ENCODE peak calls at places on chromosomes 16 and 17, in six cellular contexts. V is AG04450, A is OCI-LY7, F is choroid plexus epithelial cell, L is hepatocyte, J is esophagus muscularis mucosa. Z is an unnamed sample.

GRCh38 chr17:36592316-36592710 is 634 bp downstream of the DHRS11 start:
- DNase-seq in V (no peak), A (no peak), L (peak), F (peak), J (no peak), Z (peak)

GRCh38 chr16:85137323-85138072 is 25.2 kb upstream of the CIBAR2 start:
- DNase-seq in L (peak), V (peak), A (no peak), F (peak), J (peak), Z (peak)

GRCh38 chr16:9489823-9490467 is 398.5 kb downstream of the HAPSTR1 start:
- DNase-seq in F (no peak), V (no peak), J (no peak), A (no peak), L (peak), Z (peak)

GRCh38 chr17:70609566-70609965 is 440.2 kb downstream of the KCNJ2 start:
- DNase-seq in L (no peak), V (no peak), A (no peak), F (no peak), J (no peak), Z (no peak)

GRCh38 chr17:42754782-42755181 is 6.2 kb upstream of the RAMP2 start:
- DNase-seq in A (no peak), V (no peak), F (peak), L (no peak), J (no peak), Z (no peak)

GRCh38 chr17:79160980-79161621 is 86.5 kb downstream of the ENGASE start:
- DNase-seq in L (no peak), V (no peak), F (no peak), A (peak), J (no peak), Z (peak)

GRCh38 chr16:80665356-80665755 is 124.6 kb downstream of the DYNLRB2 start:
- DNase-seq in V (no peak), L (no peak), A (no peak), F (no peak), J (peak), Z (no peak)

GRCh38 chr17:45332989-45333701 is 16.3 kb upstream of the MAP3K14 start:
- DNase-seq in V (no peak), A (peak), F (no peak), L (no peak), J (peak), Z (no peak)

GRCh38 chr17:72995008-72995656 is 97.4 kb downstream of the SLC39A11 start:
- DNase-seq in J (no peak), F (no peak), A (no peak), L (no peak), V (no peak), Z (no peak)

GRCh38 chr17:57622327-57622885 is 122.7 kb downstream of the CCDC182 start:
- DNase-seq in J (no peak), V (no peak), F (no peak), L (no peak), A (no peak), Z (no peak)

GRCh38 chr17:5557485-5557884 is 26.8 kb downstream of the NLRP1 start:
- DNase-seq in V (peak), F (peak), J (no peak), L (no peak), A (no peak), Z (no peak)

GRCh38 chr17:38352245-38353083 is 820 bp downstream of the SOCS7 start:
- DNase-seq in L (peak), A (peak), J (no peak), F (peak), V (no peak), Z (peak)

GRCh38 chr17:31216053-31216751 is 80.8 kb downstream of the OMG start:
- DNase-seq in J (no peak), F (peak), A (peak), L (peak), V (peak), Z (no peak)

GRCh38 chr16:2968368-2968737 is 795 bp upstream of the PAQR4 start:
- DNase-seq in V (no peak), F (no peak), L (no peak), A (peak), J (no peak), Z (no peak)

GRCh38 chr16:28830531-28830930 is 7.7 kb downstream of the ATXN2L start:
- DNase-seq in V (no peak), J (no peak), L (no peak), F (no peak), A (no peak), Z (no peak)

GRCh38 chr16:4918790-4919210 is 18.1 kb downstream of the PPL start:
- DNase-seq in L (peak), J (no peak), A (no peak), V (no peak), F (no peak), Z (peak)

GRCh38 chr16:54282202-54282922 is 4.2 kb downstream of the IRX3 start:
- DNase-seq in V (no peak), F (peak), L (peak), J (no peak), A (no peak), Z (peak)

GRCh38 chr17:4986951-4987766 is at the start of gene CAMTA2:
- DNase-seq in L (peak), V (no peak), A (peak), J (peak), F (peak), Z (peak)

GRCh38 chr17:18380471-18381157 is 3.0 kb downstream of the EVPLL start:
- DNase-seq in J (no peak), A (no peak), V (no peak), L (no peak), F (no peak), Z (no peak)

GRCh38 chr17:78557598-78558039 is 19.6 kb downstream of the DNAH17 start:
- DNase-seq in L (no peak), J (no peak), F (peak), A (no peak), V (no peak), Z (no peak)

GRCh38 chr17:38625482-38625881 is 19.7 kb upstream of the SRCIN1 start:
- DNase-seq in L (no peak), A (no peak), F (no peak), V (no peak), J (no peak), Z (no peak)

GRCh38 chr17:78658281-78658785 is 81.1 kb upstream of the DNAH17 start:
- DNase-seq in V (no peak), J (no peak), F (no peak), L (no peak), A (no peak), Z (no peak)

GRCh38 chr16:88695753-88696152 is 9.4 kb upstream of the SNAI3 start:
- DNase-seq in L (no peak), F (no peak), A (no peak), J (no peak), V (no peak), Z (no peak)

GRCh38 chr16:23564964-23565363 is 7.4 kb downstream of the UBFD1 start:
- DNase-seq in L (no peak), V (no peak), J (no peak), F (peak), A (no peak), Z (no peak)

GRCh38 chr16:69428652-69429051 is 4.2 kb downstream of the CYB5B start:
- DNase-seq in J (no peak), F (no peak), A (no peak), V (no peak), L (no peak), Z (no peak)

GRCh38 chr16:1295465-1295864 is 14.0 kb upstream of the UBE2I start:
- DNase-seq in V (no peak), L (no peak), J (no peak), F (no peak), A (no peak), Z (no peak)

GRCh38 chr16:14405611-14406537 is 224.2 kb downstream of the PARN start:
- DNase-seq in V (no peak), F (no peak), J (no peak), A (peak), L (peak), Z (peak)

GRCh38 chr17:61403846-61404701 is 4.4 kb downstream of the TBX2 start:
- DNase-seq in J (no peak), L (no peak), V (no peak), F (no peak), A (no peak), Z (no peak)

DNA sequence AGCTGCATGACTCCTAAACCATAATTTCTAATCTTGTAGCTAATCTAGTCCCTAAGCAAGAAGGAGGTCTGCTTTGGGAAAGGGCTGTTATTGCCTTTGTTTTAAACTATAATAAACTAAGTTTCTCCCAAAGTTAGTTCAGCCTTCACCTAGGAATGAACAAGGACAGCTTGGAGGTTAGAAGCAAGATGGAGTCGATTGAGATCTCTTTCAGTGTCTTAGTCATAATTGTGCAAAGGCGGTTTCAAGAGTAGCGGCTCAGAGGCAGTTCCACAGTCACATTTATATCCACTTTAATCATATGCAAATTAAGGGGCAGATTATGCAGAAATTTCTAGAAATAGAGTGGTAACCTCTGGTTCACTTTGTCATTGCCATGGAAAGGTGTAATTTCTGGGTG is 17.4 kb downstream of the DRC7 start:
- DNase-seq in V (no peak), L (no peak), A (no peak), J (no peak), F (no peak), Z (no peak)
- TF ChIP-seq CTCF in V (no peak), L (no peak), A (no peak), J (no peak), F (no peak), Z (no peak)

GRCh38 chr17:9120471-9120870 is 99.2 kb downstream of the NTN1 start:
- DNase-seq in A (no peak), L (no peak), V (no peak), F (no peak), J (no peak), Z (no peak)
- TF ChIP-seq CTCF in A (peak), L (no peak), V (no peak), F (peak), J (peak), Z (no peak)

DNA sequence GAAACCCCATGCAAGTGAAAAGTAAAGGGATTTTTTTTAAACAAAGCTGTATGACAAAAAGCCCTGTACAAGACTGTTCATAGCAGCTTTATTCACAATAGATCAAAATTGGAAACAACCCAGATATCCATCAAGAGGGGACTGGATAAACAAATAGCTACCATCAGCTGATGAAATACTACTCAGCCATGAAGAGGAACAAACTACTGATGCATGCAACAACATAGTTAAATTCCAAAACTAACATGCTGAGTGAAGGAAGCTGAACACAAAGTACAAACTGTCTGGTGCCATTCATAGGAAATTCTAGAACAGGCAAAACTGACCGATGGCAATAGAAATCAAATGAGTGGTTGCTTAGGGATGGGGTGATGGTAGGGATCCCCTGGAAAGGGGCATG is 15.1 kb downstream of the FOXJ1 start:
- DNase-seq in A (no peak), L (no peak), F (no peak), V (no peak), J (no peak), Z (no peak)
- TF ChIP-seq CTCF in A (no peak), L (no peak), F (no peak), V (no peak), J (no peak), Z (no peak)

DNA sequence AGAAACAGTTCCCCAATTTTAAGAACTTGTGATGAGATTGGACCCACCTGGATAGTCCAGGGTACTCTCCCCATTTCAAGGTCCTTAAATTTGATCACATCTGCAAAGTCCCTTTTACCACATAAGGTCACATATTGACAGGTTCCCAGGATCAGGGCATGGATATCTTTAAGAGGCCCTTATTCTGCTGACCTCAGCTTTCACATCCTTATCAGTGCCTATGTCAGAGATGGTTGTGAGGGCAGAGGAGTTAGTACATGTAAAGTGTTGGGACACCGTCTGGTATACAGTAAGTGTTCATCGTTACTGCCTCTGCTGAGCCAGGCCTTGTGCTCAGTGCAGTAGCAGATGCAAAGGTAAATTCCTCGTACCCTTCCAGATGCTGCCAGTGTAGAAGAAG is 375.4 kb upstream of the ASIC2 start:
- DNase-seq in V (no peak), J (no peak), L (no peak), F (no peak), A (no peak), Z (no peak)
- TF ChIP-seq CTCF in V (no peak), J (no peak), L (no peak), F (no peak), A (no peak), Z (no peak)

GRCh38 chr17:47686661-47687327 is 7.2 kb upstream of the TBKBP1 start:
- DNase-seq in A (no peak), J (no peak), V (no peak), L (no peak), F (peak), Z (no peak)

GRCh38 chr17:47686276-47686635 is 7.7 kb upstream of the TBKBP1 start:
- DNase-seq in F (peak), A (no peak), V (no peak), J (no peak), L (no peak), Z (no peak)

GRCh38 chr17:47684535-47685193 is 9.3 kb upstream of the TBKBP1 start:
- DNase-seq in A (no peak), L (no peak), J (no peak), F (no peak), V (no peak), Z (no peak)

GRCh38 chr17:47687328-47687690 is 6.7 kb upstream of the TBKBP1 start:
- DNase-seq in A (no peak), J (no peak), V (no peak), L (no peak), F (no peak), Z (no peak)

GRCh38 chr17:47685556-47686275 is 8.2 kb upstream of the TBKBP1 start:
- DNase-seq in J (no peak), F (no peak), L (no peak), V (no peak), A (no peak), Z (no peak)
- TF ChIP-seq CTCF in J (no peak), F (no peak), L (no peak), V (no peak), A (no peak), Z (no peak)

DNA sequence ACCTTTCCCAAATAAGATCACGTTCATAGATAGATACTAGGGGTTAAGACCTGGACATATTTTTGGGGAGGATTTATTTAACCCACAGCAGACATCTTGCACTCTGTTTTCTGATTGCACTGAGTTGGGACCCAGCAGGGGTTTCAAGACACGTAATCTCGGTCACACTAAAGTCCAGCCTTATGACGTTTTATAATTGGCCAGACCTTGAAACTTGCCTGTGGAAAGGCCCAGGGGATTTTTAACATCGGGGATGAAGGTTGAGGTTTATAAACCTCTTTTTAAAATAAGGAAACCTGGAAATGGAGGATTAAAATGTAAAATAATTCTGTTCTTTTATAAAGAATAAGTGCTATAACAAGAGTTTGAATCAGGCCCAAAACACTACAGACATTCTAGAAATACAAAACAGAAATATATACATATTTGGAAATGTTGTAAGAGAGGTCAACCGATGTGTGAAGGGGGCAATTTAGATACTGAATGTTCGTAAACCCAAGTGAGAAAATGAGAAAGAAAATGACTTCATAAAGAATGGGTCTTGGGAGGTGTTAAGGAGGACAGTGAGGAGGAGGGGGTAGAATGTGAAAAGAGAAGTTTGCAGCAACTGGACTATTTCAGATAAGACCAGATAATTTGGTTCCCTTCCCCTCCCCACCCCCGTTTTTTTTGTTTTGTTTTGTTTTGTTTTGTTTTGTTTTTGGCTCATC is 61.1 kb upstream of the NOL11 start:
- DNase-seq in A (no peak), F (peak), J (no peak), L (no peak), V (no peak), Z (no peak)
- TF ChIP-seq CTCF in A (no peak), F (no peak), J (no peak), L (no peak), V (no peak), Z (no peak)

GRCh38 chr17:2170023-2170422 is 115.1 kb downstream of the HIC1 start:
- DNase-seq in L (no peak), V (no peak), A (peak), F (no peak), J (no peak), Z (no peak)
- TF ChIP-seq CTCF in L (no peak), V (peak), A (peak), F (peak), J (no peak), Z (no peak)

GRCh38 chr17:14922421-14922820 is 342.7 kb downstream of the PMP22 start:
- DNase-seq in F (peak), A (no peak), V (no peak), L (no peak), J (no peak), Z (no peak)

GRCh38 chr17:14926073-14926472 is 339.1 kb downstream of the PMP22 start:
- DNase-seq in F (no peak), A (no peak), L (no peak), J (no peak), V (no peak), Z (no peak)

GRCh38 chr17:14923981-14924380 is 341.1 kb downstream of the PMP22 start:
- DNase-seq in F (peak), L (no peak), V (no peak), A (no peak), J (no peak), Z (no peak)

GRCh38 chr17:14925498-14925897 is 339.6 kb downstream of the PMP22 start:
- DNase-seq in V (no peak), L (no peak), F (no peak), A (no peak), J (no peak), Z (no peak)

GRCh38 chr17:14926526-14927122 is 338.5 kb downstream of the PMP22 start:
- DNase-seq in V (peak), L (peak), F (peak), J (no peak), A (peak), Z (peak)
- TF ChIP-seq CTCF in V (peak), L (peak), F (peak), J (peak), A (peak), Z (peak)